ENCODE peak calls at places on chromosomes 2 and 18, in eight cellular contexts. One of them, this sample, is unnamed.

GRCh38 chr2:127681976-127682857 is 6.9 kb upstream of the LIMS2 start:
- DNase-seq in SJSA1: no peak
- DNase-seq in mesendoderm: no peak
- DNase-seq in K562: peak; percentile 2
- DNase-seq in cardiac muscle cell: no peak
- DNase-seq in WERI-Rb-1: no peak
- DNase-seq in uterus: no peak
- DNase-seq in AG04450: no peak
- DNase-seq in this sample: no peak

GRCh38 chr2:149652520-149652919 is 64.9 kb upstream of the MMADHC start:
- DNase-seq in SJSA1: no peak
- DNase-seq in mesendoderm: no peak
- DNase-seq in K562: no peak
- DNase-seq in cardiac muscle cell: no peak
- DNase-seq in WERI-Rb-1: no peak
- DNase-seq in uterus: no peak
- DNase-seq in AG04450: no peak
- DNase-seq in this sample: no peak

GRCh38 chr2:9631976-9632700 is 1.3 kb upstream of the YWHAQ start:
- DNase-seq in SJSA1: no peak
- DNase-seq in mesendoderm: peak; percentile 66
- DNase-seq in K562: no peak
- DNase-seq in cardiac muscle cell: peak; percentile 61
- DNase-seq in WERI-Rb-1: peak; percentile 63
- DNase-seq in uterus: peak; percentile 30
- DNase-seq in AG04450: no peak
- DNase-seq in this sample: peak; percentile 67

GRCh38 chr2:100184055-100184737 is 41.8 kb upstream of the AFF3 start:
- DNase-seq in SJSA1: no peak
- DNase-seq in mesendoderm: no peak
- DNase-seq in K562: no peak
- DNase-seq in cardiac muscle cell: no peak
- DNase-seq in WERI-Rb-1: no peak
- DNase-seq in uterus: no peak
- DNase-seq in AG04450: no peak
- DNase-seq in this sample: no peak

GRCh38 chr2:95728878-95729511 is 137.2 kb downstream of the TRIM43 start:
- DNase-seq in SJSA1: peak; percentile 66
- DNase-seq in mesendoderm: peak; percentile 80
- DNase-seq in K562: peak; percentile 25
- DNase-seq in cardiac muscle cell: peak; percentile 78
- DNase-seq in WERI-Rb-1: peak; percentile 81
- DNase-seq in uterus: peak; percentile 73
- DNase-seq in AG04450: peak; percentile 79
- DNase-seq in this sample: peak; percentile 66

GRCh38 chr2:112582314-112582746 is 2.1 kb upstream of the CHCHD5 start:
- DNase-seq in SJSA1: no peak
- DNase-seq in mesendoderm: peak; percentile 32
- DNase-seq in K562: peak; percentile 19
- DNase-seq in cardiac muscle cell: peak; percentile 60
- DNase-seq in WERI-Rb-1: peak; percentile 16
- DNase-seq in uterus: no peak
- DNase-seq in AG04450: peak; percentile 21
- DNase-seq in this sample: peak; percentile 81

GRCh38 chr2:176388886-176389285 is 119.6 kb downstream of the MTX2 start:
- DNase-seq in SJSA1: no peak
- DNase-seq in mesendoderm: no peak
- DNase-seq in K562: no peak
- DNase-seq in cardiac muscle cell: no peak
- DNase-seq in WERI-Rb-1: no peak
- DNase-seq in uterus: no peak
- DNase-seq in AG04450: no peak
- DNase-seq in this sample: peak; percentile 18

GRCh38 chr2:46632349-46632748 is 153.0 kb downstream of the TMEM247 start:
- DNase-seq in SJSA1: no peak
- DNase-seq in mesendoderm: peak; percentile 53
- DNase-seq in K562: peak; percentile 18
- DNase-seq in cardiac muscle cell: peak; percentile 24
- DNase-seq in WERI-Rb-1: no peak
- DNase-seq in uterus: no peak
- DNase-seq in AG04450: no peak
- DNase-seq in this sample: no peak

GRCh38 chr2:120554625-120555032 is 181.0 kb upstream of the GLI2 start:
- DNase-seq in SJSA1: no peak
- DNase-seq in mesendoderm: no peak
- DNase-seq in K562: no peak
- DNase-seq in cardiac muscle cell: no peak
- DNase-seq in WERI-Rb-1: no peak
- DNase-seq in uterus: no peak
- DNase-seq in AG04450: no peak
- DNase-seq in this sample: no peak

GRCh38 chr2:54520687-54521086 is 64.6 kb downstream of the SPTBN1 start:
- DNase-seq in SJSA1: peak; percentile 68
- DNase-seq in mesendoderm: no peak
- DNase-seq in K562: no peak
- DNase-seq in cardiac muscle cell: no peak
- DNase-seq in WERI-Rb-1: no peak
- DNase-seq in uterus: no peak
- DNase-seq in AG04450: peak; percentile 80
- DNase-seq in this sample: no peak

GRCh38 chr18:79926715-79927596 is 24.5 kb downstream of the SLC66A2 start:
- DNase-seq in SJSA1: peak; percentile 36
- DNase-seq in mesendoderm: no peak
- DNase-seq in K562: no peak
- DNase-seq in cardiac muscle cell: no peak
- DNase-seq in WERI-Rb-1: peak; percentile 96
- DNase-seq in uterus: peak; percentile 11
- DNase-seq in AG04450: no peak
- DNase-seq in this sample: no peak

GRCh38 chr18:43312891-43313290 is 35.6 kb upstream of the SYT4 start:
- DNase-seq in SJSA1: no peak
- DNase-seq in mesendoderm: no peak
- DNase-seq in K562: no peak
- DNase-seq in cardiac muscle cell: no peak
- DNase-seq in WERI-Rb-1: no peak
- DNase-seq in uterus: no peak
- DNase-seq in AG04450: no peak
- DNase-seq in this sample: no peak

GRCh38 chr2:55054076-55054475 is 3.8 kb upstream of the RTN4 start:
- DNase-seq in SJSA1: no peak
- DNase-seq in mesendoderm: no peak
- DNase-seq in K562: no peak
- DNase-seq in cardiac muscle cell: no peak
- DNase-seq in WERI-Rb-1: no peak
- DNase-seq in uterus: no peak
- DNase-seq in AG04450: no peak
- DNase-seq in this sample: no peak

GRCh38 chr18:55054591-55054990 is 95.3 kb upstream of the CCDC68 start:
- DNase-seq in SJSA1: no peak
- DNase-seq in mesendoderm: no peak
- DNase-seq in K562: no peak
- DNase-seq in cardiac muscle cell: no peak
- DNase-seq in WERI-Rb-1: no peak
- DNase-seq in uterus: no peak
- DNase-seq in AG04450: no peak
- DNase-seq in this sample: no peak

GRCh38 chr18:79613186-79613931 is 66.2 kb upstream of the CTDP1 start:
- DNase-seq in SJSA1: peak; percentile 36
- DNase-seq in mesendoderm: no peak
- DNase-seq in K562: no peak
- DNase-seq in cardiac muscle cell: no peak
- DNase-seq in WERI-Rb-1: peak; percentile 5
- DNase-seq in uterus: peak; percentile 8
- DNase-seq in AG04450: no peak
- DNase-seq in this sample: no peak

GRCh38 chr2:108267117-108267516 is 21.6 kb upstream of the SULT1C2 start:
- DNase-seq in SJSA1: peak; percentile 57
- DNase-seq in mesendoderm: no peak
- DNase-seq in K562: no peak
- DNase-seq in cardiac muscle cell: no peak
- DNase-seq in WERI-Rb-1: no peak
- DNase-seq in uterus: peak; percentile 24
- DNase-seq in AG04450: peak; percentile 15
- DNase-seq in this sample: no peak

GRCh38 chr2:43051316-43051715 is 175.1 kb downstream of the ZFP36L2 start:
- DNase-seq in SJSA1: peak; percentile 84
- DNase-seq in mesendoderm: no peak
- DNase-seq in K562: no peak
- DNase-seq in cardiac muscle cell: no peak
- DNase-seq in WERI-Rb-1: no peak
- DNase-seq in uterus: no peak
- DNase-seq in AG04450: no peak
- DNase-seq in this sample: no peak

GRCh38 chr18:48801728-48802542 is 148.8 kb downstream of the SMAD7 start:
- DNase-seq in SJSA1: peak; percentile 33
- DNase-seq in mesendoderm: no peak
- DNase-seq in K562: no peak
- DNase-seq in cardiac muscle cell: no peak
- DNase-seq in WERI-Rb-1: peak; percentile 6
- DNase-seq in uterus: peak; percentile 6
- DNase-seq in AG04450: no peak
- DNase-seq in this sample: no peak

GRCh38 chr18:48834421-48835011 is 116.2 kb downstream of the SMAD7 start:
- DNase-seq in SJSA1: peak; percentile 96
- DNase-seq in mesendoderm: peak; percentile 93
- DNase-seq in K562: no peak
- DNase-seq in cardiac muscle cell: no peak
- DNase-seq in WERI-Rb-1: no peak
- DNase-seq in uterus: peak; percentile 72
- DNase-seq in AG04450: peak; percentile 78
- DNase-seq in this sample: peak; percentile 40

GRCh38 chr2:127566139-127566417 is 30.6 kb downstream of the MYO7B start:
- DNase-seq in SJSA1: no peak
- DNase-seq in mesendoderm: no peak
- DNase-seq in K562: no peak
- DNase-seq in cardiac muscle cell: no peak
- DNase-seq in WERI-Rb-1: no peak
- DNase-seq in uterus: no peak
- DNase-seq in AG04450: no peak
- DNase-seq in this sample: no peak

GRCh38 chr18:48575301-48575657 is 36.4 kb downstream of the CTIF start:
- DNase-seq in SJSA1: no peak
- DNase-seq in mesendoderm: no peak
- DNase-seq in K562: no peak
- DNase-seq in cardiac muscle cell: no peak
- DNase-seq in WERI-Rb-1: no peak
- DNase-seq in uterus: no peak
- DNase-seq in AG04450: no peak
- DNase-seq in this sample: no peak

GRCh38 chr2:63862802-63863201 is 21.1 kb downstream of the UGP2 start:
- DNase-seq in SJSA1: no peak
- DNase-seq in mesendoderm: peak; percentile 90
- DNase-seq in K562: no peak
- DNase-seq in cardiac muscle cell: no peak
- DNase-seq in WERI-Rb-1: no peak
- DNase-seq in uterus: no peak
- DNase-seq in AG04450: no peak
- DNase-seq in this sample: no peak
- H3K27ac ChIP-seq in SJSA1: no peak overlapping the region
- H3K27ac ChIP-seq in mesendoderm: no peak overlapping the region
- H3K27ac ChIP-seq in K562: no peak overlapping the region
- H3K27ac ChIP-seq in cardiac muscle cell: peak overlapping the region; percentile 84
- H3K27ac ChIP-seq in WERI-Rb-1: no peak overlapping the region
- H3K27ac ChIP-seq in uterus: no peak overlapping the region
- H3K27ac ChIP-seq in AG04450: no peak overlapping the region
- H3K27ac ChIP-seq in this sample: no peak overlapping the region

GRCh38 chr2:75482398-75482797 is 78.3 kb downstream of the EVA1A start:
- DNase-seq in SJSA1: no peak
- DNase-seq in mesendoderm: no peak
- DNase-seq in K562: no peak
- DNase-seq in cardiac muscle cell: no peak
- DNase-seq in WERI-Rb-1: no peak
- DNase-seq in uterus: no peak
- DNase-seq in AG04450: no peak
- DNase-seq in this sample: no peak
- H3K4me3 ChIP-seq in SJSA1: no peak overlapping the region
- H3K4me3 ChIP-seq in mesendoderm: no peak overlapping the region
- H3K4me3 ChIP-seq in K562: no peak overlapping the region
- H3K4me3 ChIP-seq in cardiac muscle cell: no peak overlapping the region
- H3K4me3 ChIP-seq in WERI-Rb-1: no peak overlapping the region
- H3K4me3 ChIP-seq in uterus: no peak overlapping the region
- H3K4me3 ChIP-seq in AG04450: no peak overlapping the region
- H3K4me3 ChIP-seq in this sample: no peak overlapping the region

GRCh38 chr2:98759827-98760625 is 29.1 kb upstream of the MGAT4A start:
- DNase-seq in SJSA1: no peak
- DNase-seq in mesendoderm: no peak
- DNase-seq in K562: no peak
- DNase-seq in cardiac muscle cell: no peak
- DNase-seq in WERI-Rb-1: no peak
- DNase-seq in uterus: no peak
- DNase-seq in AG04450: no peak
- DNase-seq in this sample: no peak

GRCh38 chr2:98761909-98762308 is 31.0 kb upstream of the MGAT4A start:
- DNase-seq in SJSA1: no peak
- DNase-seq in mesendoderm: no peak
- DNase-seq in K562: no peak
- DNase-seq in cardiac muscle cell: no peak
- DNase-seq in WERI-Rb-1: no peak
- DNase-seq in uterus: no peak
- DNase-seq in AG04450: no peak
- DNase-seq in this sample: no peak

GRCh38 chr2:98761267-98761781 is 30.4 kb upstream of the MGAT4A start:
- DNase-seq in SJSA1: no peak
- DNase-seq in mesendoderm: no peak
- DNase-seq in K562: no peak
- DNase-seq in cardiac muscle cell: no peak
- DNase-seq in WERI-Rb-1: no peak
- DNase-seq in uterus: no peak
- DNase-seq in AG04450: no peak
- DNase-seq in this sample: no peak

GRCh38 chr2:98757904-98758421 is 27.0 kb upstream of the MGAT4A start:
- DNase-seq in SJSA1: no peak
- DNase-seq in mesendoderm: no peak
- DNase-seq in K562: no peak
- DNase-seq in cardiac muscle cell: no peak
- DNase-seq in WERI-Rb-1: no peak
- DNase-seq in uterus: peak; percentile 71
- DNase-seq in AG04450: peak; percentile 10
- DNase-seq in this sample: no peak

GRCh38 chr2:98759338-98759737 is 28.4 kb upstream of the MGAT4A start:
- DNase-seq in SJSA1: no peak
- DNase-seq in mesendoderm: no peak
- DNase-seq in K562: no peak
- DNase-seq in cardiac muscle cell: no peak
- DNase-seq in WERI-Rb-1: no peak
- DNase-seq in uterus: no peak
- DNase-seq in AG04450: no peak
- DNase-seq in this sample: no peak
- H3K27ac ChIP-seq in SJSA1: no peak overlapping the region
- H3K27ac ChIP-seq in mesendoderm: no peak overlapping the region
- H3K27ac ChIP-seq in K562: no peak overlapping the region
- H3K27ac ChIP-seq in cardiac muscle cell: no peak overlapping the region
- H3K27ac ChIP-seq in WERI-Rb-1: no peak overlapping the region
- H3K27ac ChIP-seq in uterus: no peak overlapping the region
- H3K27ac ChIP-seq in AG04450: no peak overlapping the region
- H3K27ac ChIP-seq in this sample: no peak overlapping the region

DNA sequence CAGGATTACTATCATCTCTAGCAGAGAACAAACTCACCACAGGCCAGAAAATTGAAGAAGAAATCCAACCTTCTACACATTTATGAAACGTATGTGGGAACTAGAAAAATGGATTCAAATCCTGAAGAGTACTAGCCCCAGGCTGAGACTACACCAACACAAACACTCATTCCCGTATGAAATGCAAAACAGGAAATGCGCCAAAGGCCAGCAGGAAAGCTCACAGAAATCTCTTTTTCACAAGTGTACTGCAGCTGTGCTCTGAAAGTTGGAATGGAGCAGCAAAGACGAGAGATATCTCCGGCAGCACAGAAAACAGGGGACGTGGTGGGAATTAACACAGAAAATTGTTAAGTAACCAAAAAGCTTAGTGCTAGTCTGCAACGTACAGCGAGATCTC is 913.5 kb downstream of the TDRD15 start:
- DNase-seq in SJSA1: no peak
- DNase-seq in mesendoderm: no peak
- DNase-seq in K562: no peak
- DNase-seq in cardiac muscle cell: no peak
- DNase-seq in WERI-Rb-1: no peak
- DNase-seq in uterus: no peak
- DNase-seq in AG04450: no peak
- DNase-seq in this sample: no peak
- H3K4me3 ChIP-seq in SJSA1: no peak overlapping the region
- H3K4me3 ChIP-seq in mesendoderm: no peak overlapping the region
- H3K4me3 ChIP-seq in K562: no peak overlapping the region
- H3K4me3 ChIP-seq in cardiac muscle cell: no peak overlapping the region
- H3K4me3 ChIP-seq in WERI-Rb-1: no peak overlapping the region
- H3K4me3 ChIP-seq in uterus: no peak overlapping the region
- H3K4me3 ChIP-seq in AG04450: no peak overlapping the region
- H3K4me3 ChIP-seq in this sample: peak overlapping the region; percentile 6

This sample was measured in SJCRH30.